ENCODE peak calls at places on chromosomes 4 and X, in seven cellular contexts. T, X, K, M, R, B and C are unnamed samples.

GRCh38 chr4:8702516-8703400 is 110.2 kb downstream of the CPZ start:
- DNase-seq in K (no peak), X (no peak), B (no peak), M (no peak), T (no peak), R (peak; percentile 33), C (no peak)

GRCh38 chr4:140344111-140344510 is 29.3 kb upstream of the SCOC start:
- DNase-seq in X (no peak), K (no peak), T (no peak), B (no peak), R (no peak), M (peak; percentile 39), C (no peak)

GRCh38 chr4:90209922-90210321 is 82.7 kb downstream of the CCSER1 start:
- DNase-seq in K (no peak), M (no peak), X (peak; percentile 53), R (no peak), B (no peak), T (no peak), C (no peak)

GRCh38 chr4:184747034-184747830 is 13.3 kb upstream of the CENPU start:
- DNase-seq in T (no peak), B (no peak), K (no peak), R (no peak), M (no peak), X (no peak), C (no peak)

GRCh38 chr4:113760852-113761681 is 471 bp downstream of the CAMK2D start:
- DNase-seq in X (peak; percentile 43), M (peak; percentile 78), T (peak; percentile 49), R (peak; percentile 59), K (peak; percentile 68), B (peak; percentile 71), C (peak; percentile 51)

GRCh38 chr4:3816256-3816825 is 50.2 kb downstream of the ADRA2C start:
- DNase-seq in R (no peak), M (no peak), X (no peak), T (no peak), K (no peak), B (no peak), C (no peak)

GRCh38 chrX:105975382-105975781 is 63.1 kb downstream of the SERPINA7 start:
- DNase-seq in K (no peak), M (peak; percentile 14), R (no peak), T (no peak), B (no peak), X (peak; percentile 50), C (no peak)

GRCh38 chrX:129522184-129523059 is 868 bp downstream of the SMARCA1 start:
- DNase-seq in R (no peak), X (peak; percentile 63), K (peak; percentile 27), M (peak; percentile 61), B (peak; percentile 55), T (peak; percentile 46), C (peak; percentile 62)

GRCh38 chrX:25873196-25873595 is 264.9 kb upstream of the MAGEB18 start:
- DNase-seq in T (no peak), K (no peak), M (peak; percentile 41), X (peak; percentile 16), B (no peak), R (no peak), C (no peak)

GRCh38 chr4:69617083-69617694 is 22.3 kb downstream of the UGT2A2 start:
- DNase-seq in M (peak; percentile 43), T (peak; percentile 3), R (no peak), X (peak; percentile 76), K (no peak), B (peak; percentile 2), C (peak; percentile 38)
- TF ChIP-seq CTCF in M (peak; percentile 45), T (peak; percentile 84), R (no peak), X (peak; percentile 83), K (peak; percentile 27), B (peak; percentile 51), C (peak; percentile 65)

GRCh38 chrX:7076245-7076661 is 71.3 kb upstream of the STS start:
- DNase-seq in K (no peak), R (no peak), T (no peak), B (no peak), X (no peak), M (no peak), C (no peak)

GRCh38 chrX:7073336-7073735 is 74.2 kb upstream of the STS start:
- DNase-seq in K (no peak), B (no peak), X (no peak), R (no peak), T (no peak), M (no peak), C (no peak)

GRCh38 chrX:7074908-7075204 is 72.7 kb upstream of the STS start:
- DNase-seq in X (no peak), K (no peak), R (no peak), T (no peak), B (no peak), M (no peak), C (no peak)

GRCh38 chrX:7072856-7073255 is 74.7 kb upstream of the STS start:
- DNase-seq in R (no peak), X (no peak), T (no peak), K (no peak), M (no peak), B (no peak), C (no peak)

GRCh38 chrX:7074135-7074907 is 73.2 kb upstream of the STS start:
- DNase-seq in K (no peak), X (no peak), M (no peak), B (no peak), R (no peak), T (no peak), C (peak; percentile 27)
- TF ChIP-seq CTCF in K (no peak), X (no peak), M (peak; percentile 16), B (no peak), R (no peak), T (peak; percentile 48), C (peak; percentile 23)

GRCh38 chr4:161186750-161187149 is 977.0 kb downstream of the FSTL5 start:
- DNase-seq in T (no peak), M (no peak), R (no peak), X (no peak), B (no peak), K (no peak), C (no peak)
- TF ChIP-seq CTCF in T (no peak), M (no peak), R (no peak), X (no peak), B (no peak), K (no peak), C (no peak)

GRCh38 chr4:155491336-155492131 is 114.8 kb upstream of the MAP9 start:
- DNase-seq in X (no peak), M (no peak), K (peak; percentile 45), B (no peak), T (no peak), R (no peak), C (no peak)
- TF ChIP-seq CTCF in X (no peak), M (no peak), K (no peak), B (no peak), T (no peak), R (no peak), C (no peak)

GRCh38 chr4:6097581-6097980 is 79.3 kb upstream of the C4orf50 start:
- DNase-seq in K (no peak), X (no peak), R (no peak), B (no peak), T (no peak), M (no peak), C (no peak)
- TF ChIP-seq CTCF in K (no peak), X (no peak), R (no peak), B (no peak), T (no peak), M (no peak), C (no peak)

GRCh38 chr4:162510115-162510514 is 346.3 kb upstream of the FSTL5 start:
- DNase-seq in M (no peak), B (no peak), K (no peak), T (no peak), X (no peak), R (no peak), C (no peak)
- TF ChIP-seq CTCF in M (no peak), B (no peak), K (no peak), T (no peak), X (no peak), R (no peak), C (no peak)

DNA sequence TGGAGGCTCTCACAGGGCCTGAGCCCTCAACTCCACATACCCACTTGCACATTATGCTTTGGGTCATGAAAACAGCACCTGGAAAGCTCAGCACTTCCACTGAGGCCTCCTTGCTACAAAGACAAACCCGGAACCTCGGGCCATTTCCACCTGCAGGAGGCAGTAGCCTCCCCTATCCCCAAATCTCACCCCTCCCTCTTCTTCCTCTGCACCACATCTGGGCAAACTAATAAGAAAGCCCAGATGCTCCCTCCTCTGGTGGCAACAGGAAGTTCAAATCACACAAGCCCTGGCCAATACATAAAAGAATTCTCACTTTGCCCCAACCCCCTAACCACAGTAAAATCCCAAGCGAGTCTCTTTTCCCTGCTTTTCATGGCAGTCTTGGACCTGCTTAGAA is 136.4 kb downstream of the MAPK10 start:
- DNase-seq in B (peak; percentile 30), K (no peak), X (peak; percentile 60), T (no peak), R (no peak), M (peak; percentile 63), C (peak; percentile 8)
- TF ChIP-seq CTCF in B (peak; percentile 76), K (no peak), X (peak; percentile 80), T (peak; percentile 55), R (no peak), M (peak; percentile 70), C (peak; percentile 35)